ENCODE peak calls at places on chromosomes 7 and 10, in eight cellular contexts. One of them, this sample, is unnamed.

GRCh38 chr7:154953006-154953684 is 49.8 kb downstream of the PAXIP1 start:
- DNase-seq in NCI-H1930: peak; percentile 14
- DNase-seq in stimulated activated naive CD4-positive, alpha-beta T cell: peak; percentile 66
- DNase-seq in AG09309: no peak
- DNase-seq in EH: peak; percentile 45
- DNase-seq in B cell: peak; percentile 65
- DNase-seq in NCI-H82: peak; percentile 72
- DNase-seq in stimulated activated CD8-positive, alpha-beta memory T cell treated with anti-CD3 and anti-CD28 coated beads, Interleukin-12 subunit alpha, Interleukin-12 subunit beta, amount 100 ng/mL, for 4 hours: peak; percentile 24
- DNase-seq in this sample: peak; percentile 59

GRCh38 chr10:129685271-129685670 is 218.2 kb downstream of the MGMT start:
- DNase-seq in NCI-H1930: no peak
- DNase-seq in stimulated activated naive CD4-positive, alpha-beta T cell: no peak
- DNase-seq in AG09309: no peak
- DNase-seq in EH: no peak
- DNase-seq in B cell: no peak
- DNase-seq in NCI-H82: no peak
- DNase-seq in stimulated activated CD8-positive, alpha-beta memory T cell treated with anti-CD3 and anti-CD28 coated beads, Interleukin-12 subunit alpha, Interleukin-12 subunit beta, amount 100 ng/mL, for 4 hours: no peak
- DNase-seq in this sample: no peak

GRCh38 chr10:124728071-124728829 is 15.9 kb downstream of the FAM53B start:
- DNase-seq in NCI-H1930: no peak
- DNase-seq in stimulated activated naive CD4-positive, alpha-beta T cell: no peak
- DNase-seq in AG09309: no peak
- DNase-seq in EH: no peak
- DNase-seq in B cell: peak; percentile 62
- DNase-seq in NCI-H82: no peak
- DNase-seq in stimulated activated CD8-positive, alpha-beta memory T cell treated with anti-CD3 and anti-CD28 coated beads, Interleukin-12 subunit alpha, Interleukin-12 subunit beta, amount 100 ng/mL, for 4 hours: no peak
- DNase-seq in this sample: no peak

GRCh38 chr10:89214766-89215165 is 7.6 kb upstream of the CH25H start:
- DNase-seq in NCI-H1930: no peak
- DNase-seq in stimulated activated naive CD4-positive, alpha-beta T cell: no peak
- DNase-seq in AG09309: no peak
- DNase-seq in EH: no peak
- DNase-seq in B cell: no peak
- DNase-seq in NCI-H82: no peak
- DNase-seq in stimulated activated CD8-positive, alpha-beta memory T cell treated with anti-CD3 and anti-CD28 coated beads, Interleukin-12 subunit alpha, Interleukin-12 subunit beta, amount 100 ng/mL, for 4 hours: no peak
- DNase-seq in this sample: no peak

GRCh38 chr10:131400518-131400917 is 89.0 kb upstream of the TCERG1L start:
- DNase-seq in NCI-H1930: no peak
- DNase-seq in stimulated activated naive CD4-positive, alpha-beta T cell: no peak
- DNase-seq in AG09309: no peak
- DNase-seq in EH: no peak
- DNase-seq in B cell: no peak
- DNase-seq in NCI-H82: no peak
- DNase-seq in stimulated activated CD8-positive, alpha-beta memory T cell treated with anti-CD3 and anti-CD28 coated beads, Interleukin-12 subunit alpha, Interleukin-12 subunit beta, amount 100 ng/mL, for 4 hours: no peak
- DNase-seq in this sample: no peak

GRCh38 chr10:35379226-35380137 is 43.2 kb downstream of the CCNY start:
- DNase-seq in NCI-H1930: no peak
- DNase-seq in stimulated activated naive CD4-positive, alpha-beta T cell: peak; percentile 6
- DNase-seq in AG09309: no peak
- DNase-seq in EH: no peak
- DNase-seq in B cell: peak; percentile 87
- DNase-seq in NCI-H82: no peak
- DNase-seq in stimulated activated CD8-positive, alpha-beta memory T cell treated with anti-CD3 and anti-CD28 coated beads, Interleukin-12 subunit alpha, Interleukin-12 subunit beta, amount 100 ng/mL, for 4 hours: no peak
- DNase-seq in this sample: peak; percentile 34

GRCh38 chr10:96407560-96408069 is 48.8 kb upstream of the OPALIN start:
- DNase-seq in NCI-H1930: no peak
- DNase-seq in stimulated activated naive CD4-positive, alpha-beta T cell: no peak
- DNase-seq in AG09309: no peak
- DNase-seq in EH: no peak
- DNase-seq in B cell: no peak
- DNase-seq in NCI-H82: no peak
- DNase-seq in stimulated activated CD8-positive, alpha-beta memory T cell treated with anti-CD3 and anti-CD28 coated beads, Interleukin-12 subunit alpha, Interleukin-12 subunit beta, amount 100 ng/mL, for 4 hours: no peak
- DNase-seq in this sample: no peak

GRCh38 chr7:102942883-102943261 is 30.1 kb downstream of the LRRC17 start:
- DNase-seq in NCI-H1930: no peak
- DNase-seq in stimulated activated naive CD4-positive, alpha-beta T cell: no peak
- DNase-seq in AG09309: no peak
- DNase-seq in EH: no peak
- DNase-seq in B cell: no peak
- DNase-seq in NCI-H82: no peak
- DNase-seq in stimulated activated CD8-positive, alpha-beta memory T cell treated with anti-CD3 and anti-CD28 coated beads, Interleukin-12 subunit alpha, Interleukin-12 subunit beta, amount 100 ng/mL, for 4 hours: no peak
- DNase-seq in this sample: no peak

GRCh38 chr10:71600856-71601255 is 118.7 kb downstream of the C10orf105 start:
- DNase-seq in NCI-H1930: no peak
- DNase-seq in stimulated activated naive CD4-positive, alpha-beta T cell: no peak
- DNase-seq in AG09309: peak; percentile 75
- DNase-seq in EH: peak; percentile 76
- DNase-seq in B cell: no peak
- DNase-seq in NCI-H82: no peak
- DNase-seq in stimulated activated CD8-positive, alpha-beta memory T cell treated with anti-CD3 and anti-CD28 coated beads, Interleukin-12 subunit alpha, Interleukin-12 subunit beta, amount 100 ng/mL, for 4 hours: no peak
- DNase-seq in this sample: no peak

GRCh38 chr10:94440096-94440495 is 37.8 kb downstream of the TBC1D12 start:
- DNase-seq in NCI-H1930: no peak
- DNase-seq in stimulated activated naive CD4-positive, alpha-beta T cell: no peak
- DNase-seq in AG09309: no peak
- DNase-seq in EH: no peak
- DNase-seq in B cell: no peak
- DNase-seq in NCI-H82: no peak
- DNase-seq in stimulated activated CD8-positive, alpha-beta memory T cell treated with anti-CD3 and anti-CD28 coated beads, Interleukin-12 subunit alpha, Interleukin-12 subunit beta, amount 100 ng/mL, for 4 hours: no peak
- DNase-seq in this sample: no peak

GRCh38 chr10:26269754-26270153 is 53.2 kb downstream of the GAD2 start:
- DNase-seq in NCI-H1930: no peak
- DNase-seq in stimulated activated naive CD4-positive, alpha-beta T cell: no peak
- DNase-seq in AG09309: peak; percentile 14
- DNase-seq in EH: peak; percentile 41
- DNase-seq in B cell: peak; percentile 4
- DNase-seq in NCI-H82: peak; percentile 69
- DNase-seq in stimulated activated CD8-positive, alpha-beta memory T cell treated with anti-CD3 and anti-CD28 coated beads, Interleukin-12 subunit alpha, Interleukin-12 subunit beta, amount 100 ng/mL, for 4 hours: no peak
- DNase-seq in this sample: no peak

GRCh38 chr7:34845666-34846361 is 187.8 kb downstream of the NPSR1 start:
- DNase-seq in NCI-H1930: no peak
- DNase-seq in stimulated activated naive CD4-positive, alpha-beta T cell: no peak
- DNase-seq in AG09309: no peak
- DNase-seq in EH: no peak
- DNase-seq in B cell: no peak
- DNase-seq in NCI-H82: peak; percentile 22
- DNase-seq in stimulated activated CD8-positive, alpha-beta memory T cell treated with anti-CD3 and anti-CD28 coated beads, Interleukin-12 subunit alpha, Interleukin-12 subunit beta, amount 100 ng/mL, for 4 hours: no peak
- DNase-seq in this sample: no peak

GRCh38 chr7:4204530-4205165 is 477.4 kb upstream of the FOXK1 start:
- DNase-seq in NCI-H1930: peak; percentile 7
- DNase-seq in stimulated activated naive CD4-positive, alpha-beta T cell: peak; percentile 46
- DNase-seq in AG09309: no peak
- DNase-seq in EH: no peak
- DNase-seq in B cell: peak; percentile 63
- DNase-seq in NCI-H82: peak; percentile 23
- DNase-seq in stimulated activated CD8-positive, alpha-beta memory T cell treated with anti-CD3 and anti-CD28 coated beads, Interleukin-12 subunit alpha, Interleukin-12 subunit beta, amount 100 ng/mL, for 4 hours: no peak
- DNase-seq in this sample: no peak

GRCh38 chr10:7789390-7789789 is 1.4 kb downstream of the ATP5F1C start:
- DNase-seq in NCI-H1930: no peak
- DNase-seq in stimulated activated naive CD4-positive, alpha-beta T cell: no peak
- DNase-seq in AG09309: no peak
- DNase-seq in EH: peak; percentile 54
- DNase-seq in B cell: no peak
- DNase-seq in NCI-H82: no peak
- DNase-seq in stimulated activated CD8-positive, alpha-beta memory T cell treated with anti-CD3 and anti-CD28 coated beads, Interleukin-12 subunit alpha, Interleukin-12 subunit beta, amount 100 ng/mL, for 4 hours: no peak
- DNase-seq in this sample: no peak

GRCh38 chr7:30349170-30349569 is 64.8 kb downstream of the ZNRF2 start:
- DNase-seq in NCI-H1930: no peak
- DNase-seq in stimulated activated naive CD4-positive, alpha-beta T cell: no peak
- DNase-seq in AG09309: no peak
- DNase-seq in EH: no peak
- DNase-seq in B cell: no peak
- DNase-seq in NCI-H82: no peak
- DNase-seq in stimulated activated CD8-positive, alpha-beta memory T cell treated with anti-CD3 and anti-CD28 coated beads, Interleukin-12 subunit alpha, Interleukin-12 subunit beta, amount 100 ng/mL, for 4 hours: no peak
- DNase-seq in this sample: no peak

GRCh38 chr10:48885376-48885775 is 54.3 kb downstream of the LRRC18 start:
- DNase-seq in NCI-H1930: no peak
- DNase-seq in stimulated activated naive CD4-positive, alpha-beta T cell: no peak
- DNase-seq in AG09309: no peak
- DNase-seq in EH: peak; percentile 6
- DNase-seq in B cell: no peak
- DNase-seq in NCI-H82: peak; percentile 22
- DNase-seq in stimulated activated CD8-positive, alpha-beta memory T cell treated with anti-CD3 and anti-CD28 coated beads, Interleukin-12 subunit alpha, Interleukin-12 subunit beta, amount 100 ng/mL, for 4 hours: no peak
- DNase-seq in this sample: no peak

GRCh38 chr10:101397140-101397539 is 43.2 kb downstream of the BTRC start:
- DNase-seq in NCI-H1930: no peak
- DNase-seq in stimulated activated naive CD4-positive, alpha-beta T cell: peak; percentile 10
- DNase-seq in AG09309: peak; percentile 10
- DNase-seq in EH: peak; percentile 71
- DNase-seq in B cell: peak; percentile 49
- DNase-seq in NCI-H82: peak; percentile 53
- DNase-seq in stimulated activated CD8-positive, alpha-beta memory T cell treated with anti-CD3 and anti-CD28 coated beads, Interleukin-12 subunit alpha, Interleukin-12 subunit beta, amount 100 ng/mL, for 4 hours: no peak
- DNase-seq in this sample: no peak

GRCh38 chr7:71237945-71238344 is 106.0 kb downstream of the GALNT17 start:
- DNase-seq in NCI-H1930: no peak
- DNase-seq in stimulated activated naive CD4-positive, alpha-beta T cell: no peak
- DNase-seq in AG09309: no peak
- DNase-seq in EH: no peak
- DNase-seq in B cell: no peak
- DNase-seq in NCI-H82: peak; percentile 18
- DNase-seq in stimulated activated CD8-positive, alpha-beta memory T cell treated with anti-CD3 and anti-CD28 coated beads, Interleukin-12 subunit alpha, Interleukin-12 subunit beta, amount 100 ng/mL, for 4 hours: no peak
- DNase-seq in this sample: no peak

GRCh38 chr10:75071164-75071489 is 40.3 kb upstream of the SAMD8 start:
- DNase-seq in NCI-H1930: no peak
- DNase-seq in stimulated activated naive CD4-positive, alpha-beta T cell: no peak
- DNase-seq in AG09309: no peak
- DNase-seq in EH: peak; percentile 14
- DNase-seq in B cell: no peak
- DNase-seq in NCI-H82: peak; percentile 73
- DNase-seq in stimulated activated CD8-positive, alpha-beta memory T cell treated with anti-CD3 and anti-CD28 coated beads, Interleukin-12 subunit alpha, Interleukin-12 subunit beta, amount 100 ng/mL, for 4 hours: no peak
- DNase-seq in this sample: no peak

GRCh38 chr7:139588632-139589031 is 65.1 kb downstream of the CLEC2L start:
- DNase-seq in NCI-H1930: no peak
- DNase-seq in stimulated activated naive CD4-positive, alpha-beta T cell: no peak
- DNase-seq in AG09309: no peak
- DNase-seq in EH: peak; percentile 10
- DNase-seq in B cell: no peak
- DNase-seq in NCI-H82: no peak
- DNase-seq in stimulated activated CD8-positive, alpha-beta memory T cell treated with anti-CD3 and anti-CD28 coated beads, Interleukin-12 subunit alpha, Interleukin-12 subunit beta, amount 100 ng/mL, for 4 hours: no peak
- DNase-seq in this sample: no peak

GRCh38 chr7:17371656-17372524 is 73.4 kb downstream of the AHR start:
- DNase-seq in NCI-H1930: no peak
- DNase-seq in stimulated activated naive CD4-positive, alpha-beta T cell: no peak
- DNase-seq in AG09309: peak; percentile 91
- DNase-seq in EH: peak; percentile 97
- DNase-seq in B cell: no peak
- DNase-seq in NCI-H82: peak; percentile 51
- DNase-seq in stimulated activated CD8-positive, alpha-beta memory T cell treated with anti-CD3 and anti-CD28 coated beads, Interleukin-12 subunit alpha, Interleukin-12 subunit beta, amount 100 ng/mL, for 4 hours: no peak
- DNase-seq in this sample: no peak

GRCh38 chr10:24965051-24965450 is 12.6 kb upstream of the PRTFDC1 start:
- DNase-seq in NCI-H1930: no peak
- DNase-seq in stimulated activated naive CD4-positive, alpha-beta T cell: no peak
- DNase-seq in AG09309: no peak
- DNase-seq in EH: no peak
- DNase-seq in B cell: no peak
- DNase-seq in NCI-H82: no peak
- DNase-seq in stimulated activated CD8-positive, alpha-beta memory T cell treated with anti-CD3 and anti-CD28 coated beads, Interleukin-12 subunit alpha, Interleukin-12 subunit beta, amount 100 ng/mL, for 4 hours: no peak
- DNase-seq in this sample: no peak

GRCh38 chr7:5419523-5420107 is 4.0 kb downstream of the TNRC18 start:
- DNase-seq in NCI-H1930: no peak
- DNase-seq in stimulated activated naive CD4-positive, alpha-beta T cell: no peak
- DNase-seq in AG09309: no peak
- DNase-seq in EH: peak; percentile 28
- DNase-seq in B cell: peak; percentile 37
- DNase-seq in NCI-H82: no peak
- DNase-seq in stimulated activated CD8-positive, alpha-beta memory T cell treated with anti-CD3 and anti-CD28 coated beads, Interleukin-12 subunit alpha, Interleukin-12 subunit beta, amount 100 ng/mL, for 4 hours: no peak
- DNase-seq in this sample: no peak

GRCh38 chr10:30083934-30084333 is 24.5 kb upstream of the JCAD start:
- DNase-seq in NCI-H1930: no peak
- DNase-seq in stimulated activated naive CD4-positive, alpha-beta T cell: no peak
- DNase-seq in AG09309: no peak
- DNase-seq in EH: no peak
- DNase-seq in B cell: no peak
- DNase-seq in NCI-H82: no peak
- DNase-seq in stimulated activated CD8-positive, alpha-beta memory T cell treated with anti-CD3 and anti-CD28 coated beads, Interleukin-12 subunit alpha, Interleukin-12 subunit beta, amount 100 ng/mL, for 4 hours: no peak
- DNase-seq in this sample: no peak

GRCh38 chr10:126570631-126571170 is 99.8 kb downstream of the C10orf90 start:
- DNase-seq in NCI-H1930: no peak
- DNase-seq in stimulated activated naive CD4-positive, alpha-beta T cell: no peak
- DNase-seq in AG09309: no peak
- DNase-seq in EH: peak; percentile 57
- DNase-seq in B cell: no peak
- DNase-seq in NCI-H82: no peak
- DNase-seq in stimulated activated CD8-positive, alpha-beta memory T cell treated with anti-CD3 and anti-CD28 coated beads, Interleukin-12 subunit alpha, Interleukin-12 subunit beta, amount 100 ng/mL, for 4 hours: no peak
- DNase-seq in this sample: no peak

GRCh38 chr7:102833343-102833742 is 79.5 kb upstream of the LRRC17 start:
- DNase-seq in NCI-H1930: no peak
- DNase-seq in stimulated activated naive CD4-positive, alpha-beta T cell: no peak
- DNase-seq in AG09309: no peak
- DNase-seq in EH: no peak
- DNase-seq in B cell: no peak
- DNase-seq in NCI-H82: no peak
- DNase-seq in stimulated activated CD8-positive, alpha-beta memory T cell treated with anti-CD3 and anti-CD28 coated beads, Interleukin-12 subunit alpha, Interleukin-12 subunit beta, amount 100 ng/mL, for 4 hours: no peak
- DNase-seq in this sample: no peak

GRCh38 chr10:123100030-123100762 is 35.6 kb upstream of the HMX3 start:
- DNase-seq in NCI-H1930: no peak
- DNase-seq in stimulated activated naive CD4-positive, alpha-beta T cell: no peak
- DNase-seq in AG09309: no peak
- DNase-seq in EH: no peak
- DNase-seq in B cell: no peak
- DNase-seq in NCI-H82: no peak
- DNase-seq in stimulated activated CD8-positive, alpha-beta memory T cell treated with anti-CD3 and anti-CD28 coated beads, Interleukin-12 subunit alpha, Interleukin-12 subunit beta, amount 100 ng/mL, for 4 hours: no peak
- DNase-seq in this sample: no peak

GRCh38 chr10:109429956-109430760 is 493.2 kb downstream of the XPNPEP1 start:
- DNase-seq in NCI-H1930: no peak
- DNase-seq in stimulated activated naive CD4-positive, alpha-beta T cell: no peak
- DNase-seq in AG09309: no peak
- DNase-seq in EH: peak; percentile 77
- DNase-seq in B cell: no peak
- DNase-seq in NCI-H82: no peak
- DNase-seq in stimulated activated CD8-positive, alpha-beta memory T cell treated with anti-CD3 and anti-CD28 coated beads, Interleukin-12 subunit alpha, Interleukin-12 subunit beta, amount 100 ng/mL, for 4 hours: no peak
- DNase-seq in this sample: no peak

GRCh38 chr10:48463318-48464003 is 141.4 kb downstream of the ARHGAP22 start:
- DNase-seq in NCI-H1930: no peak
- DNase-seq in stimulated activated naive CD4-positive, alpha-beta T cell: no peak
- DNase-seq in AG09309: no peak
- DNase-seq in EH: peak; percentile 54
- DNase-seq in B cell: no peak
- DNase-seq in NCI-H82: no peak
- DNase-seq in stimulated activated CD8-positive, alpha-beta memory T cell treated with anti-CD3 and anti-CD28 coated beads, Interleukin-12 subunit alpha, Interleukin-12 subunit beta, amount 100 ng/mL, for 4 hours: no peak
- DNase-seq in this sample: no peak

GRCh38 chr7:33185786-33186185 is 56.4 kb downstream of the BBS9 start:
- DNase-seq in NCI-H1930: peak; percentile 14
- DNase-seq in stimulated activated naive CD4-positive, alpha-beta T cell: no peak
- DNase-seq in AG09309: no peak
- DNase-seq in EH: peak; percentile 62
- DNase-seq in B cell: peak; percentile 48
- DNase-seq in NCI-H82: peak; percentile 73
- DNase-seq in stimulated activated CD8-positive, alpha-beta memory T cell treated with anti-CD3 and anti-CD28 coated beads, Interleukin-12 subunit alpha, Interleukin-12 subunit beta, amount 100 ng/mL, for 4 hours: no peak
- DNase-seq in this sample: no peak

GRCh38 chr10:118979661-118980060 is 49.9 kb upstream of the NANOS1 start:
- DNase-seq in NCI-H1930: no peak
- DNase-seq in stimulated activated naive CD4-positive, alpha-beta T cell: no peak
- DNase-seq in AG09309: no peak
- DNase-seq in EH: no peak
- DNase-seq in B cell: no peak
- DNase-seq in NCI-H82: no peak
- DNase-seq in stimulated activated CD8-positive, alpha-beta memory T cell treated with anti-CD3 and anti-CD28 coated beads, Interleukin-12 subunit alpha, Interleukin-12 subunit beta, amount 100 ng/mL, for 4 hours: no peak
- DNase-seq in this sample: no peak

This sample was measured in naive thymus-derived CD4-positive, alpha-beta T cell.